ENCODE peak calls at places on chromosome X, in five cellular contexts. Y is HepG2, S is GM12878, K is H1, M is K562. H is an unnamed sample.

GRCh38 chrX:17591741-17592110 is 145.6 kb upstream of the SCML1 start:
- DNase-seq in Y (no peak), S (no peak), K (no peak), M (no peak), H (no peak)

GRCh38 chrX:134908235-134908834 is 82.5 kb upstream of the SMIM10 start:
- DNase-seq in Y (no peak), S (no peak), K (no peak), M (peak; percentile 56), H (no peak)

GRCh38 chrX:119376312-119376711 is 22.8 kb upstream of the SLC25A43 start:
- DNase-seq in Y (no peak), S (no peak), K (no peak), M (no peak), H (no peak)

GRCh38 chrX:5791721-5792120 is 436.9 kb downstream of the NLGN4X start:
- DNase-seq in Y (no peak), S (no peak), K (no peak), M (no peak), H (no peak)

GRCh38 chrX:153726286-153727107 is 1.8 kb downstream of the ABCD1 start:
- DNase-seq in Y (peak; percentile 75), S (peak; percentile 48), K (peak; percentile 38), M (peak; percentile 81), H (peak; percentile 80)

GRCh38 chrX:106005684-106006083 is 32.8 kb downstream of the SERPINA7 start:
- DNase-seq in Y (peak; percentile 58), S (no peak), K (no peak), M (no peak), H (no peak)

GRCh38 chrX:120755066-120755846 is 120.4 kb downstream of the CT47B1 start:
- DNase-seq in Y (peak; percentile 82), S (no peak), K (no peak), M (peak; percentile 15), H (no peak)

GRCh38 chrX:84186603-84187358 is 1.2 kb downstream of the RPS6KA6 start:
- DNase-seq in Y (no peak), S (no peak), K (no peak), M (no peak), H (peak; percentile 44)

GRCh38 chrX:134688839-134689238 is 30.6 kb upstream of the PLAC1 start:
- DNase-seq in Y (no peak), S (no peak), K (no peak), M (no peak), H (no peak)

GRCh38 chrX:149937881-149938426 is 337 bp downstream of the EOLA2 start:
- DNase-seq in Y (no peak), S (no peak), K (no peak), M (peak; percentile 15), H (peak; percentile 20)

GRCh38 chrX:20567108-20567507 is 300.4 kb upstream of the RPS6KA3 start:
- DNase-seq in Y (no peak), S (no peak), K (no peak), M (no peak), H (no peak)

GRCh38 chrX:16212436-16212835 is 45.2 kb downstream of the MAGEB17 start:
- DNase-seq in Y (peak; percentile 0), S (no peak), K (no peak), M (peak; percentile 4), H (peak; percentile 21)

GRCh38 chrX:136619889-136620505 is 28.0 kb upstream of the CD40LG start:
- DNase-seq in Y (no peak), S (no peak), K (no peak), M (no peak), H (no peak)

GRCh38 chrX:154594491-154594890 is 9.6 kb downstream of the CTAG1A start:
- DNase-seq in Y (no peak), S (no peak), K (no peak), M (no peak), H (no peak)

GRCh38 chrX:149650162-149650561 is 18.6 kb upstream of the TMEM185A start:
- DNase-seq in Y (no peak), S (no peak), K (no peak), M (no peak), H (no peak)

GRCh38 chrX:14073561-14073960 is 43.9 kb upstream of the GEMIN8 start:
- DNase-seq in Y (no peak), S (no peak), K (no peak), M (no peak), H (no peak)

GRCh38 chrX:122770581-122770980 is 413.5 kb upstream of the GRIA3 start:
- DNase-seq in Y (no peak), S (no peak), K (no peak), M (no peak), H (no peak)

GRCh38 chrX:16785247-16786138 is 773 bp upstream of the TXLNG start:
- DNase-seq in Y (no peak), S (no peak), K (no peak), M (no peak), H (peak; percentile 6)

GRCh38 chrX:13662537-13662841 is 9.5 kb downstream of the TCEANC start:
- DNase-seq in Y (no peak), S (no peak), K (no peak), M (no peak), H (no peak)

GRCh38 chrX:71302461-71303213 is 1.1 kb downstream of the ITGB1BP2 start:
- DNase-seq in Y (no peak), S (no peak), K (no peak), M (no peak), H (no peak)

GRCh38 chrX:56248492-56248891 is 16.3 kb downstream of the KLF8 start:
- DNase-seq in Y (peak; percentile 5), S (peak; percentile 40), K (no peak), M (peak; percentile 54), H (peak; percentile 64)

GRCh38 chrX:10050481-10050880 is 83.3 kb downstream of the CLDN34 start:
- DNase-seq in Y (no peak), S (no peak), K (peak; percentile 19), M (no peak), H (peak; percentile 87)

GRCh38 chrX:10900585-10901289 is 210.4 kb upstream of the HCCS start:
- DNase-seq in Y (peak; percentile 82), S (no peak), K (no peak), M (no peak), H (no peak)

GRCh38 chrX:55201930-55202579 is 18.1 kb upstream of the PAGE5 start:
- DNase-seq in Y (no peak), S (no peak), K (no peak), M (no peak), H (no peak)

GRCh38 chrX:101462892-101463291 is 22.4 kb upstream of the ARMCX4 start:
- DNase-seq in Y (peak; percentile 10), S (no peak), K (no peak), M (peak; percentile 19), H (peak; percentile 52)

GRCh38 chrX:118448273-118448783 is 47.3 kb upstream of the DOCK11 start:
- DNase-seq in Y (no peak), S (no peak), K (no peak), M (no peak), H (no peak)

GRCh38 chrX:283115-283845 is 2.1 kb downstream of the PLCXD1 start:
- DNase-seq in Y (no peak), S (peak; percentile 86), K (peak; percentile 89), M (peak; percentile 95), H (peak; percentile 98)
- TF ChIP-seq CREB1 in Y (no peak), S (peak; percentile 66), K (peak; percentile 62), M (no peak), H (peak; percentile 68)

GRCh38 chrX:68834371-68835103 is 5.7 kb downstream of the EFNB1 start:
- DNase-seq in Y (no peak), S (no peak), K (no peak), M (no peak), H (no peak)
- H3K27ac ChIP-seq in Y (no peak overlapping the region), S (no peak overlapping the region), K (no peak overlapping the region), M (no peak overlapping the region), H (no peak overlapping the region)

DNA sequence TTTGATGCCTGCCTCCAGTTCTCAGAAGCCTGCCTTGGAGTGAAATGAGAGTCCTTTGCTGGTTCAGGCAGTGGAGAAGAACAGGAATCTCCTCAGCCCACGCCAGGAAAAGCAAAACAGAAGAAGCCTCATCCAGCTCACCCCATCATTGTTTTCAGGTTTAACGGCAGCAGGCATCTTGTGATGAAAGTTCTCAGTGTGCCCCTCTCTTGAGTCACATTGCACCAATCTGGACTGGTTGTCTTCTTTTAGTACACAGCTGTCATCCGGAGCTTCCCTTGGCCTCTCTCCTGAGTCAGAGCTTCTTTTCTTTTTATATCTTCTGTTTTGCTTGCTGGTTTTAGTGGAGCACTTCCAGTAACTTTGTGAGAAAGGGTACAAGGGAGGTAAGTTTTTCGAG is 50.9 kb downstream of the TSPAN7 start:
- DNase-seq in Y (no peak), S (no peak), K (no peak), M (no peak), H (no peak)
- H3K4me3 ChIP-seq in Y (no peak overlapping the region), S (no peak overlapping the region), K (no peak overlapping the region), M (no peak overlapping the region), H (no peak overlapping the region)

GRCh38 chrX:64188901-64189300 is 16.6 kb downstream of the AMER1 start:
- DNase-seq in Y (peak; percentile 54), S (no peak), K (no peak), M (no peak), H (no peak)
- TF ChIP-seq CREB1 in Y (no peak), S (no peak), K (no peak), M (no peak), H (no peak)

GRCh38 chrX:46311581-46312120 is 233.6 kb downstream of the ZNF674 start:
- DNase-seq in Y (no peak), S (no peak), K (no peak), M (no peak), H (no peak)

GRCh38 chrX:46319750-46320149 is 225.5 kb downstream of the ZNF674 start:
- DNase-seq in Y (peak; percentile 61), S (no peak), K (no peak), M (no peak), H (no peak)

GRCh38 chrX:46318551-46318950 is 226.7 kb downstream of the ZNF674 start:
- DNase-seq in Y (no peak), S (no peak), K (no peak), M (no peak), H (no peak)

DNA sequence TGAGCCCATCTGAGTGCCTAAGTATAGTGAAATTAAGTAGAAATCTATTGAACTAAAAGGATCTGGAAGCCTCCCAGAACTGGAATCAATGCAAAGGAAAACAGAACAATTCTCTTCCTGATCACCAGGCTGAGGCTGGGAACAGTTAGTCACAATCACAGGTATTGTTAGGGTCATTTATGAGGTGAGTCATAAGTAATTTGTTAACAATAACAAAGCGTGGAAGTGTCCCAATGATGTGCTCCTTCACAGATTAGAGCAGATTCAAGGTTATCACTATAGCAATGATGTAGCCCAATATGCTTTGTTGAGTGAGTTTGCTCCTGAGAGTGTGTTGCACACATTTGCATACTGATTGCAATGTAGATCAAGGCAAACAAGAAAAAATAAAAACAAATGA is 228.1 kb downstream of the ZNF674 start:
- DNase-seq in Y (no peak), S (no peak), K (no peak), M (no peak), H (no peak)
- H3K27ac ChIP-seq in Y (peak overlapping the region; percentile 22), S (no peak overlapping the region), K (no peak overlapping the region), M (no peak overlapping the region), H (no peak overlapping the region)

GRCh38 chrX:102651242-102651967 is at the start of gene GPRASP1:
- DNase-seq in Y (no peak), S (no peak), K (no peak), M (no peak), H (peak; percentile 69)
- H3K4me3 ChIP-seq in Y (no peak within 1 kb of the TSS), S (peak within 1 kb of the TSS; percentile 22), K (peak within 1 kb of the TSS; percentile 65), M (no peak within 1 kb of the TSS), H (peak within 1 kb of the TSS; percentile 60)

H was measured in GM23338.